ENCODE peak calls at places on chromosomes 12 and 14, in six cellular contexts. C, F, G, B, H and U are unnamed samples.

GRCh38 chr12:108738165-108738564 is 6.8 kb upstream of the CORO1C start:
- DNase-seq in B (no peak), H (peak), F (no peak), C (no peak), G (no peak), U (no peak)

GRCh38 chr12:70842942-70843341 is 77.6 kb downstream of the PTPRR start:
- DNase-seq in C (no peak), B (no peak), F (no peak), G (no peak), H (no peak), U (no peak)

GRCh38 chr14:65210118-65210826 is 108.0 kb upstream of the MAX start:
- DNase-seq in H (no peak), C (no peak), G (no peak), F (no peak), B (no peak), U (no peak)

GRCh38 chr12:109777544-109777943 is 55.7 kb downstream of the TRPV4 start:
- DNase-seq in C (no peak), H (peak), F (no peak), B (peak), G (no peak), U (no peak)

GRCh38 chr12:129304532-129304931 is 451.3 kb downstream of the GLT1D1 start:
- DNase-seq in F (no peak), G (no peak), H (no peak), B (no peak), C (no peak), U (no peak)

GRCh38 chr12:121300083-121300819 is 3.7 kb upstream of the CAMKK2 start:
- DNase-seq in H (peak), C (no peak), F (no peak), B (no peak), G (no peak), U (no peak)

GRCh38 chr14:99562848-99563748 is 40.9 kb downstream of the CCDC85C start:
- DNase-seq in H (peak), G (peak), C (peak), B (no peak), F (no peak), U (no peak)

GRCh38 chr14:35292770-35293561 is 784 bp downstream of the PSMA6 start:
- DNase-seq in G (no peak), C (no peak), H (no peak), F (no peak), B (no peak), U (no peak)

GRCh38 chr12:25566550-25566949 is 13.5 kb upstream of the LMNTD1 start:
- DNase-seq in C (no peak), G (no peak), B (no peak), F (no peak), H (no peak), U (no peak)

GRCh38 chr14:36495666-36496065 is 24.4 kb downstream of the NKX2-1 start:
- DNase-seq in H (no peak), F (no peak), C (no peak), G (no peak), B (no peak), U (no peak)

GRCh38 chr12:51028811-51029146 is 2.6 kb upstream of the SLC11A2 start:
- DNase-seq in G (no peak), H (no peak), F (no peak), B (peak), C (no peak), U (no peak)

GRCh38 chr14:24146622-24146977 is 190 bp upstream of the PSME2 start:
- DNase-seq in G (peak), H (peak), F (peak), B (peak), C (peak), U (peak)

GRCh38 chr12:78181544-78182162 is 351.0 kb downstream of the NAV3 start:
- DNase-seq in B (peak), H (peak), G (no peak), C (no peak), F (no peak), U (no peak)

GRCh38 chr12:60071759-60072191 is 475.9 kb downstream of the SLC16A7 start:
- DNase-seq in C (no peak), F (no peak), H (no peak), B (no peak), G (no peak), U (no peak)

GRCh38 chr12:66065146-66065545 is 65.4 kb downstream of the LLPH start:
- DNase-seq in G (no peak), F (no peak), C (no peak), B (no peak), H (no peak), U (no peak)

GRCh38 chr12:34333337-34333736 is 311.0 kb downstream of the ALG10 start:
- DNase-seq in F (no peak), H (no peak), B (no peak), C (no peak), G (no peak), U (no peak)

GRCh38 chr14:39251547-39251946 is 17.8 kb downstream of the MIA2 start:
- DNase-seq in G (no peak), H (no peak), F (no peak), C (no peak), B (no peak), U (no peak)

GRCh38 chr14:93150227-93151206 is 34.2 kb downstream of the MOAP1 start:
- DNase-seq in H (no peak), G (no peak), F (no peak), B (peak), C (no peak), U (no peak)

GRCh38 chr12:100083308-100083707 is 59.4 kb downstream of the BLTP3B start:
- DNase-seq in C (no peak), H (no peak), F (no peak), B (no peak), G (no peak), U (no peak)
- H3K4me3 ChIP-seq in C (no peak), H (no peak), F (no peak), B (no peak), G (no peak), U (no peak)

GRCh38 chr12:14211829-14212455 is 153.5 kb upstream of the ATF7IP start:
- DNase-seq in G (no peak), F (no peak), H (no peak), C (no peak), B (no peak), U (no peak)

GRCh38 chr12:14219156-14219555 is 146.3 kb upstream of the ATF7IP start:
- DNase-seq in B (peak), F (no peak), H (no peak), C (no peak), G (no peak), U (no peak)

GRCh38 chr12:14214495-14214894 is 151.0 kb upstream of the ATF7IP start:
- DNase-seq in G (no peak), H (no peak), C (no peak), B (no peak), F (no peak), U (no peak)

GRCh38 chr12:14213542-14213941 is 151.9 kb upstream of the ATF7IP start:
- DNase-seq in F (no peak), C (no peak), H (peak), B (no peak), G (no peak), U (no peak)

DNA sequence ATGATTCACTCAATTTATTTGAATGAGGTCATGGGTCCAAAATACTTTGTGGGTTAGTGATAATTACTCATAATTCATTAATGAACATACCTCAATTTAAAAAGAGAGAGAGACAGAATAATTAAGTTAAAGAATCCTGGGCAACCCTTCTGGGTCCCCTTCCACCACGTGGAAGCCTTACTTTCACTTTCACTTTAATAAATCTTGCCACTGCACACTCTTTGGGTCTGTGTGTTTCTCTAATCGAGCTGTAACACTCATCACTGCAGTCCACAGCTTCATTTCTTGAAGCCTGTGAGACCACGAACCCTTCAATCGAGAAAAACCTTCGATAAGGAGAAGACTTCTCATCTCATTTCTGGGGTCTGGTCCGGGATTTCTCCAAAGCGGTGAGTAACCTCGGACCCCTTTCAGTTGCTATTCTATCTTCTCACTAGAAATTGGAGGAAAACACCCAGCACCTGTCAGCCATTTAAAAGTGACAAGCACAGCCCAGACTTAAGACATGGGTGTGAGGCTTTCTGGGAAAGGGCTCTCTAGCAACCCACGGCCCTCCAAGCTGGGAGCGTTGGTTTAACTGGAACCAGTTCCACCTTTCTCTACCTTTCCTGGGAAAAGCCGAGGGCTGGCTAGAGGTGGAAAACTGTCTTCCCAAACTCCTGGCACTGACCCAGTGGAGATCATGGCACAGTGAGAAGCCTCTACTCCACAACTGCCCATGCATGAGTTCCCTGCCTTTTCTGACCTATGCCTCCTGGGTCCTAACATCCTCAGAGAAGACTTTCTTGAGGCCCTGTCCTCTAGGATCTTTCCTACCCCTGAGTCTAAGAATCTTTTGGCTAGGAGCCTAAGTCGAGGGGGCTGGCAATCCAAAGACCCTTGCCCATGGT is 148.8 kb upstream of the ATF7IP start:
- DNase-seq in H (no peak), B (peak), G (no peak), C (no peak), F (no peak), U (no peak)
- H3K4me3 ChIP-seq in H (no peak), B (no peak), G (no peak), C (peak), F (no peak), U (peak)

GRCh38 chr14:71487449-71487848 is 444.8 kb upstream of the RGS6 start:
- DNase-seq in F (no peak), G (no peak), H (no peak), B (no peak), C (no peak), U (no peak)
- H3K4me3 ChIP-seq in F (no peak), G (no peak), H (no peak), B (no peak), C (no peak), U (no peak)

GRCh38 chr14:69316449-69317391 is 56.8 kb downstream of the GALNT16 start:
- DNase-seq in B (peak), F (peak), G (peak), C (peak), H (peak), U (peak)

GRCh38 chr14:69318241-69318640 is 58.3 kb downstream of the GALNT16 start:
- DNase-seq in F (peak), H (no peak), G (no peak), C (peak), B (no peak), U (no peak)

GRCh38 chr14:69317392-69317755 is 57.4 kb downstream of the GALNT16 start:
- DNase-seq in C (no peak), G (no peak), H (peak), F (peak), B (no peak), U (no peak)

GRCh38 chr14:69318901-69319475 is 59.0 kb downstream of the GALNT16 start:
- DNase-seq in G (no peak), H (no peak), C (peak), F (peak), B (no peak), U (no peak)

GRCh38 chr14:69317780-69318179 is 57.8 kb downstream of the GALNT16 start:
- DNase-seq in B (no peak), C (peak), H (peak), F (peak), G (no peak), U (no peak)
- H3K4me3 ChIP-seq in B (no peak), C (no peak), H (no peak), F (no peak), G (no peak), U (no peak)

GRCh38 chr12:7102582-7102981 is 6.4 kb downstream of the C1RL start:
- DNase-seq in H (no peak), F (peak), G (no peak), B (no peak), C (peak), U (no peak)

GRCh38 chr12:7099290-7099996 is 7.2 kb upstream of the C1R start:
- DNase-seq in F (peak), H (no peak), B (no peak), G (no peak), C (peak), U (no peak)

GRCh38 chr12:7101694-7102131 is 7.3 kb downstream of the C1RL start:
- DNase-seq in C (peak), H (no peak), B (no peak), G (peak), F (peak), U (no peak)

GRCh38 chr12:7100239-7100638 is 8.0 kb upstream of the C1R start:
- DNase-seq in H (no peak), C (peak), B (no peak), F (peak), G (no peak), U (no peak)

DNA sequence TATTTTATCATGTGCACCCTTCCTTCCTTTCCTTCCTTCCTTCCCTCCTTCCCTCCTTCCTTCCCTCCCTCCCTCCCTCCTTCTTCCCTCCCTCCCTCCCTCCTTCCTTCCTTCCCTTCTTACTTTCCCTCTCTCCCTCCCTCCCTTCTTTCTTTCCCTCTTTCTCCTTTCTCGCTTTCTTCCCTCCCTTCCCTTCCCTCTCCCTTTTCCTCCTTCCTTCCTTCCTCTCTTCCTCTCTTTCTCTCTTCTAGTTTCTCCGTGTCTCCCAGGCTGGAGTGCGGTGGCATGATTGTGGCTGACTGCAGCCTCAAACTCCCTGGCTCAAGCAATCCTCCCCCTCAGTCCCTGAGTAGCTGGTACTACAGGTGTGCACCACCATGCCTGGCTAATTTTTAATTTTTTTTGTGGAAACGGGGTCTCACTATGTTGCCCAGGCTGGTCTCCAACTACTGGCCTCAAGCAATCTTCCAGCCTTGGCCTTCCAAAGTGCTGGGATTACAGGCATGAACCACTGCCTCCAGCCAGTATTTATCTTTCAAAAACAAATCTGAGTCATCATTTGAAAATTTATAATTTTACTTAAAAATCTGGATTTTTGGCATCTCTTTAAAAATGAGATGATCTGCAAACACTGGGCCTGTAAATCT is 7.8 kb downstream of the C1RL start:
- DNase-seq in G (no peak), B (no peak), C (peak), F (peak), H (no peak), U (no peak)
- H3K4me3 ChIP-seq in G (peak), B (no peak), C (no peak), F (no peak), H (no peak), U (no peak)